ENCODE peak calls at places on chromosome X, in six cellular contexts. N is A549, D is HepG2, I is HCT116, P is K562, E is GM12878. R is an unnamed sample.

GRCh38 chrX:34918091-34918736 is 24.4 kb upstream of the FAM47B start:
- DNase-seq in N (peak; percentile 42), D (no peak), I (no peak), P (no peak), E (no peak), R (no peak)

GRCh38 chrX:153862369-153863250 is 23.4 kb downstream of the L1CAM start:
- DNase-seq in N (no peak), D (no peak), I (no peak), P (no peak), E (no peak), R (no peak)

GRCh38 chrX:149370097-149370496 is 135.0 kb downstream of the IDS start:
- DNase-seq in N (no peak), D (no peak), I (no peak), P (no peak), E (no peak), R (no peak)

GRCh38 chrX:102684772-102685520 is 27.3 kb upstream of the GPRASP2 start:
- DNase-seq in N (no peak), D (no peak), I (no peak), P (no peak), E (peak; percentile 0), R (no peak)

GRCh38 chrX:38699603-38700110 is 101.6 kb upstream of the MID1IP1 start:
- DNase-seq in N (no peak), D (no peak), I (no peak), P (no peak), E (no peak), R (no peak)

GRCh38 chrX:6227445-6227820 is 1.2 kb downstream of the NLGN4X start:
- DNase-seq in N (no peak), D (no peak), I (no peak), P (no peak), E (no peak), R (no peak)

GRCh38 chrX:131828482-131828881 is 194.6 kb upstream of the STK26 start:
- DNase-seq in N (no peak), D (no peak), I (no peak), P (no peak), E (no peak), R (peak; percentile 46)

GRCh38 chrX:101232316-101232715 is 12.7 kb downstream of the DRP2 start:
- DNase-seq in N (no peak), D (no peak), I (no peak), P (no peak), E (no peak), R (no peak)

GRCh38 chrX:107596651-107597050 is 31.7 kb upstream of the PRPS1 start:
- DNase-seq in N (no peak), D (no peak), I (no peak), P (no peak), E (no peak), R (no peak)

GRCh38 chrX:133544105-133544504 is 128.8 kb upstream of the GPC4 start:
- DNase-seq in N (peak; percentile 58), D (peak; percentile 65), I (peak; percentile 67), P (no peak), E (no peak), R (no peak)

GRCh38 chrX:101595739-101596419 is 21.9 kb downstream of the ARMCX6 start:
- DNase-seq in N (peak; percentile 72), D (peak; percentile 17), I (peak; percentile 58), P (peak; percentile 38), E (peak; percentile 62), R (peak; percentile 55)

GRCh38 chrX:39905475-39905889 is 192.3 kb downstream of the BCOR start:
- DNase-seq in N (no peak), D (no peak), I (no peak), P (peak; percentile 38), E (no peak), R (no peak)

GRCh38 chrX:132612990-132613564 is 124.2 kb upstream of the MBNL3 start:
- DNase-seq in N (peak; percentile 23), D (no peak), I (peak; percentile 12), P (peak; percentile 21), E (no peak), R (peak; percentile 41)

GRCh38 chrX:31233941-31234496 is 162.2 kb upstream of the FTHL17 start:
- DNase-seq in N (no peak), D (no peak), I (no peak), P (no peak), E (no peak), R (no peak)

GRCh38 chrX:150017868-150018267 is 79.6 kb upstream of the EOLA2 start:
- DNase-seq in N (no peak), D (no peak), I (no peak), P (no peak), E (no peak), R (no peak)

GRCh38 chrX:47502591-47503222 is 19.7 kb upstream of the ZNF41 start:
- DNase-seq in N (no peak), D (no peak), I (no peak), P (no peak), E (no peak), R (no peak)

GRCh38 chrX:100587846-100588245 is 3.1 kb downstream of the TNMD start:
- DNase-seq in N (no peak), D (no peak), I (no peak), P (no peak), E (no peak), R (no peak)

GRCh38 chrX:65821721-65822496 is 154.5 kb downstream of the MSN start:
- DNase-seq in N (no peak), D (no peak), I (no peak), P (no peak), E (no peak), R (no peak)

GRCh38 chrX:133362538-133362937 is 52.8 kb downstream of the GPC4 start:
- DNase-seq in N (no peak), D (no peak), I (no peak), P (no peak), E (no peak), R (no peak)

GRCh38 chrX:150363561-150364346 is 637 bp downstream of the MAMLD1 start:
- DNase-seq in N (peak; percentile 61), D (no peak), I (no peak), P (no peak), E (no peak), R (peak; percentile 14)

GRCh38 chrX:6557690-6558089 is 22.8 kb upstream of the VCX3A start:
- DNase-seq in N (no peak), D (no peak), I (no peak), P (no peak), E (no peak), R (no peak)

GRCh38 chrX:65551489-65552339 is 17.1 kb upstream of the LAS1L start:
- DNase-seq in N (no peak), D (no peak), I (no peak), P (no peak), E (no peak), R (no peak)

GRCh38 chrX:118347131-118347530 is 1.2 kb downstream of the WDR44 start:
- DNase-seq in N (no peak), D (peak; percentile 2), I (no peak), P (peak; percentile 57), E (no peak), R (peak; percentile 45)

GRCh38 chrX:7263330-7263729 is 115.4 kb upstream of the PUDP start:
- DNase-seq in N (no peak), D (no peak), I (no peak), P (no peak), E (no peak), R (no peak)

GRCh38 chrX:64885850-64886249 is 90.4 kb downstream of the ZC4H2 start:
- DNase-seq in N (peak; percentile 12), D (no peak), I (peak; percentile 4), P (peak; percentile 9), E (no peak), R (peak; percentile 12)

GRCh38 chrX:148133099-148133725 is 152.1 kb downstream of the FMR1NB start:
- DNase-seq in N (peak; percentile 0), D (no peak), I (no peak), P (no peak), E (no peak), R (peak; percentile 44)

GRCh38 chrX:47690175-47690574 is 31.2 kb upstream of the UXT start:
- DNase-seq in N (peak; percentile 8), D (no peak), I (peak; percentile 12), P (no peak), E (no peak), R (peak; percentile 11)

GRCh38 chrX:111869639-111870034 is 6.3 kb upstream of the TRPC5OS start:
- DNase-seq in N (peak; percentile 57), D (no peak), I (peak; percentile 16), P (peak; percentile 21), E (peak; percentile 19), R (peak; percentile 40)

GRCh38 chrX:14359727-14360126 is 169.6 kb upstream of the GLRA2 start:
- DNase-seq in N (no peak), D (no peak), I (no peak), P (no peak), E (no peak), R (no peak)

GRCh38 chrX:107683124-107683895 is 55.0 kb downstream of the PRPS1 start:
- DNase-seq in N (no peak), D (no peak), I (no peak), P (no peak), E (no peak), R (no peak)

DNA sequence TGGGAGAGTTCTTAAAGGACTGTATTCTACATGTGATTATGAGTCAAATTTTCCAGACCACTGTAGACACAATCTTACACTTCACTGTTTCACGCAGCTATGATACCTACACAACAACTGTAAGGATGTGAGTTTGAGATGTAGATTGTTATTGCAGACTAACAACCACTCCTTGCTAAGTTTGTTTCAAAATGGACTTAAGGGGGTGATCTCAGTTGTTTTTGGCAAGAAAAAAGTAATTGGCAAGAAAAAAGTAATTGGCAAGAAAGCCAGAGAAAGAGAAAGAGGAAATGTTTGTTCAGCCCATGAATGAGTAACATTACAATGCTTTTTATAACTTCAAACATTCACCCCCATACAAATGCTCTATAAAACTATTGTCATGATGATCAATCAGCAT is 466.4 kb downstream of the DMD start:
- DNase-seq in N (no peak), D (no peak), I (no peak), P (no peak), E (no peak), R (no peak)
- H3K4me3 ChIP-seq in N (no peak overlapping the region), D (no peak overlapping the region), I (no peak overlapping the region), P (no peak overlapping the region), E (no peak overlapping the region), R (no peak overlapping the region)

GRCh38 chrX:109384569-109385174 is 97.2 kb downstream of the GUCY2F start:
- DNase-seq in N (peak; percentile 11), D (no peak), I (no peak), P (peak; percentile 9), E (no peak), R (peak; percentile 37)
- TF ChIP-seq MAX in N (no peak), D (no peak), I (no peak), P (no peak), E (no peak), R (no peak)

GRCh38 chrX:142238536-142238935 is 33.4 kb upstream of the MAGEC2 start:
- DNase-seq in N (no peak), D (no peak), I (no peak), P (no peak), E (no peak), R (no peak)

DNA sequence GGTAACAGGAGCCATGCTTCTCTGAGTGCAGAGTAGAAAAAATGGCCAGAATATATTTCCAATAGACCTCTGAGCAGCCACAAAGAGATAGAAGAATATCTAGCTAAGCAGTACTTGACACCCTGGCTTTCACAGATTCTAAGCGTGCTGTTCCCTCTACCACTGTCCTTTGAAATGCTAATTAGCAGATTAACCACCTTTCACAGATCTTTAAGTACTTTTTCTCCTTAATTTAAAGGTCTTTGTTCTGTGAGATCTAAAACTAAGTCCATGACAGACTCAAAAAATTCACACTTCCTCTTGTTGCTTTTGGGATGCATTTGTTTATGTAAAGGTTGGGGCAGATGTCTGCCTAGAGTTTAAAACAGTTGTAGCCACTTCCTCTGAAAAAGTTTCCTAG is 28.3 kb upstream of the MAGEC2 start:
- DNase-seq in N (no peak), D (no peak), I (no peak), P (no peak), E (no peak), R (no peak)
- H3K4me3 ChIP-seq in N (no peak overlapping the region), D (no peak overlapping the region), I (no peak overlapping the region), P (no peak overlapping the region), E (no peak overlapping the region), R (no peak overlapping the region)

GRCh38 chrX:1727531-1728027 is 112.7 kb downstream of the ASMT start:
- DNase-seq in N (peak; percentile 87), D (peak; percentile 7), I (peak; percentile 46), P (no peak), E (no peak), R (no peak)
- TF ChIP-seq MAX in N (peak; percentile 79), D (no peak), I (peak; percentile 30), P (no peak), E (no peak), R (no peak)

R was measured in NB4.